ENCODE peak calls at places on chromosome 17, in ten cellular contexts. L is endothelial cell; F is activated CD4-positive, alpha-beta T cell treated with anti-CD3 and anti-CD28 coated beads, Interleukin-2, amount 10 ng/mL, durations not matched to agents 7 days and 5 days; O is A172; I is activated T-cell treated with anti-CD3 and anti-CD28 coated beads for 4 hours; X is fibroblast of lung; M is NCI-H1092 treated with DMSO at 0.1 percent for 48 hours; R is activated B cell treated with CpG ODN at 0.5 μM for 24 hours; N is prostate gland; E is EH. K is an unnamed sample.

GRCh38 chr17:4508207-4508606 is 9.5 kb downstream of the SPNS2 start:
- DNase-seq in L (no peak), F (no peak), O (no peak), I (no peak), X (no peak), M (no peak), R (no peak), N (no peak), E (no peak), K (no peak)

GRCh38 chr17:31677036-31677435 is 182.0 kb downstream of the COPRS start:
- DNase-seq in L (no peak), F (no peak), O (no peak), I (no peak), X (no peak), M (no peak), R (no peak), N (no peak), E (no peak), K (peak)

GRCh38 chr17:4509923-4510614 is 11.4 kb downstream of the SPNS2 start:
- DNase-seq in L (no peak), F (no peak), O (no peak), I (no peak), X (no peak), M (no peak), R (no peak), N (no peak), E (no peak), K (no peak)

GRCh38 chr17:39225974-39226683 is 384 bp upstream of the STAC2 start:
- DNase-seq in L (peak), F (no peak), O (no peak), I (peak), X (peak), M (peak), R (no peak), N (peak), E (peak), K (peak)

GRCh38 chr17:78999056-78999768 is 10.4 kb downstream of the CANT1 start:
- DNase-seq in L (no peak), F (no peak), O (no peak), I (no peak), X (no peak), M (no peak), R (no peak), N (no peak), E (no peak), K (peak)

GRCh38 chr17:51128089-51128488 is 7.4 kb upstream of the SPAG9 start:
- DNase-seq in L (no peak), F (no peak), O (peak), I (no peak), X (peak), M (no peak), R (no peak), N (no peak), E (peak), K (no peak)

GRCh38 chr17:55482591-55483389 is 28.5 kb downstream of the SMIM36 start:
- DNase-seq in L (no peak), F (no peak), O (no peak), I (no peak), X (no peak), M (no peak), R (no peak), N (no peak), E (no peak), K (no peak)

GRCh38 chr17:64216385-64217248 is 46.4 kb downstream of the TEX2 start:
- DNase-seq in L (no peak), F (no peak), O (no peak), I (no peak), X (peak), M (peak), R (peak), N (no peak), E (peak), K (peak)

GRCh38 chr17:17836818-17837379 is at the start of gene SREBF1:
- DNase-seq in L (peak), F (peak), O (no peak), I (peak), X (peak), M (no peak), R (peak), N (no peak), E (peak), K (peak)

GRCh38 chr17:8016632-8017424 is 14.4 kb downstream of the GUCY2D start:
- DNase-seq in L (peak), F (peak), O (no peak), I (peak), X (peak), M (peak), R (no peak), N (peak), E (peak), K (peak)

GRCh38 chr17:57158795-57159194 is 73.7 kb downstream of the AKAP1 start:
- DNase-seq in L (no peak), F (no peak), O (no peak), I (no peak), X (no peak), M (no peak), R (no peak), N (no peak), E (no peak), K (no peak)

GRCh38 chr17:41800601-41801373 is 11.0 kb downstream of the P3H4 start:
- DNase-seq in L (no peak), F (no peak), O (no peak), I (no peak), X (peak), M (no peak), R (no peak), N (peak), E (peak), K (peak)

GRCh38 chr17:61504697-61505096 is 52.5 kb downstream of the TBX4 start:
- DNase-seq in L (no peak), F (no peak), O (peak), I (no peak), X (peak), M (no peak), R (no peak), N (no peak), E (peak), K (no peak)

GRCh38 chr17:4519361-4519788 is 20.7 kb downstream of the SPNS2 start:
- DNase-seq in L (no peak), F (no peak), O (no peak), I (no peak), X (no peak), M (peak), R (no peak), N (peak), E (no peak), K (no peak)

GRCh38 chr17:77109159-77110005 is 31.4 kb upstream of the SEC14L1 start:
- DNase-seq in L (no peak), F (no peak), O (no peak), I (no peak), X (peak), M (no peak), R (no peak), N (no peak), E (no peak), K (no peak)

GRCh38 chr17:9228408-9229159 is 207.3 kb downstream of the NTN1 start:
- DNase-seq in L (no peak), F (no peak), O (peak), I (no peak), X (peak), M (no peak), R (no peak), N (no peak), E (peak), K (no peak)

GRCh38 chr17:1750628-1751027 is 8.0 kb downstream of the SERPINF2 start:
- DNase-seq in L (no peak), F (no peak), O (no peak), I (no peak), X (no peak), M (no peak), R (no peak), N (no peak), E (no peak), K (no peak)

GRCh38 chr17:64282753-64283080 is 19.7 kb upstream of the TEX2 start:
- DNase-seq in L (no peak), F (no peak), O (no peak), I (no peak), X (no peak), M (no peak), R (no peak), N (no peak), E (no peak), K (no peak)

GRCh38 chr17:75524971-75525805 is at the start of gene LLGL2:
- DNase-seq in L (peak), F (peak), O (no peak), I (peak), X (peak), M (peak), R (peak), N (peak), E (peak), K (peak)

GRCh38 chr17:81527591-81528383 is at the start of gene FSCN2:
- DNase-seq in L (no peak), F (no peak), O (no peak), I (no peak), X (no peak), M (no peak), R (no peak), N (no peak), E (peak), K (no peak)

GRCh38 chr17:34487616-34488015 is 91.8 kb upstream of the TMEM132E start:
- DNase-seq in L (no peak), F (no peak), O (no peak), I (no peak), X (no peak), M (no peak), R (no peak), N (no peak), E (no peak), K (peak)

GRCh38 chr17:58284613-58285421 is 4.1 kb upstream of the MPO start:
- DNase-seq in L (no peak), F (no peak), O (no peak), I (no peak), X (no peak), M (no peak), R (no peak), N (no peak), E (no peak), K (no peak)

GRCh38 chr17:15973834-15974233 is 25.7 kb downstream of the ZSWIM7 start:
- DNase-seq in L (no peak), F (no peak), O (no peak), I (no peak), X (no peak), M (no peak), R (no peak), N (no peak), E (no peak), K (no peak)

GRCh38 chr17:37698132-37698615 is 46.7 kb downstream of the HNF1B start:
- DNase-seq in L (no peak), F (no peak), O (peak), I (no peak), X (no peak), M (no peak), R (no peak), N (no peak), E (peak), K (no peak)

GRCh38 chr17:78535285-78536197 is 41.7 kb downstream of the DNAH17 start:
- DNase-seq in L (no peak), F (peak), O (no peak), I (no peak), X (no peak), M (peak), R (no peak), N (peak), E (no peak), K (no peak)

GRCh38 chr17:1490643-1491405 is 1.7 kb downstream of the MYO1C start:
- DNase-seq in L (peak), F (peak), O (no peak), I (peak), X (peak), M (no peak), R (peak), N (peak), E (peak), K (peak)

GRCh38 chr17:21689604-21690003 is 2.7 kb upstream of the KCNJ18 start:
- DNase-seq in L (no peak), F (no peak), O (peak), I (no peak), X (peak), M (no peak), R (no peak), N (no peak), E (peak), K (peak)

GRCh38 chr17:82198092-82198491 is 14.6 kb downstream of the CCDC57 start:
- DNase-seq in L (no peak), F (peak), O (no peak), I (no peak), X (no peak), M (no peak), R (no peak), N (no peak), E (no peak), K (no peak)

GRCh38 chr17:76500074-76500744 is 1.0 kb downstream of the RHBDF2 start:
- DNase-seq in L (no peak), F (no peak), O (no peak), I (no peak), X (no peak), M (no peak), R (no peak), N (no peak), E (no peak), K (no peak)

GRCh38 chr17:62919388-62919787 is 46.6 kb upstream of the TANC2 start:
- DNase-seq in L (no peak), F (no peak), O (peak), I (no peak), X (peak), M (no peak), R (no peak), N (no peak), E (peak), K (no peak)

GRCh38 chr17:38556234-38556633 is 49.5 kb downstream of the SRCIN1 start:
- DNase-seq in L (no peak), F (no peak), O (no peak), I (no peak), X (no peak), M (no peak), R (no peak), N (no peak), E (no peak), K (no peak)

GRCh38 chr17:60583008-60583407 is 17.0 kb upstream of the PPM1D start:
- DNase-seq in L (no peak), F (no peak), O (no peak), I (no peak), X (no peak), M (no peak), R (no peak), N (no peak), E (no peak), K (no peak)

GRCh38 chr17:47281246-47281645 is 27.6 kb downstream of the ITGB3 start:
- DNase-seq in L (no peak), F (no peak), O (no peak), I (no peak), X (no peak), M (no peak), R (no peak), N (no peak), E (no peak), K (no peak)

GRCh38 chr17:27424516-27424915 is 31.7 kb upstream of the KSR1 start:
- DNase-seq in L (no peak), F (no peak), O (no peak), I (no peak), X (no peak), M (no peak), R (no peak), N (no peak), E (no peak), K (no peak)

GRCh38 chr17:78324391-78325075 is 35.3 kb downstream of the SOCS3 start:
- DNase-seq in L (peak), F (peak), O (peak), I (no peak), X (peak), M (peak), R (no peak), N (no peak), E (peak), K (peak)